ENCODE peak calls at places on chromosomes 6 and 20, in five cellular contexts. One of them, this sample, is unnamed.
A peak's percentile ranks its signal among the peaks of the same experiment; 100 is the strongest.

GRCh38 chr6:116665464-116665863 is 3.1 kb downstream of the ZUP1 start:
- DNase-seq in Panc1: no peak
- DNase-seq in GM12878: no peak
- DNase-seq in GM23338: no peak
- DNase-seq in A549: no peak
- DNase-seq in this sample: no peak

GRCh38 chr6:154370545-154370944 is 13.9 kb upstream of the IPCEF1 start:
- DNase-seq in GM23338: peak; percentile 45
- DNase-seq in GM12878: no peak
- DNase-seq in A549: no peak
- DNase-seq in Panc1: no peak
- DNase-seq in this sample: peak; percentile 49

GRCh38 chr20:44650777-44651493 is 564 bp downstream of the ADA start:
- DNase-seq in A549: no peak
- DNase-seq in GM12878: no peak
- DNase-seq in Panc1: no peak
- DNase-seq in GM23338: peak; percentile 21
- DNase-seq in this sample: no peak

GRCh38 chr20:6311841-6312655 is 189.2 kb upstream of the FERMT1 start:
- DNase-seq in GM23338: no peak
- DNase-seq in Panc1: no peak
- DNase-seq in GM12878: no peak
- DNase-seq in A549: no peak
- DNase-seq in this sample: no peak

GRCh38 chr20:21528870-21529269 is 15.0 kb upstream of the NKX2-2 start:
- DNase-seq in GM23338: peak; percentile 26
- DNase-seq in A549: no peak
- DNase-seq in GM12878: no peak
- DNase-seq in Panc1: no peak
- DNase-seq in this sample: no peak

GRCh38 chr6:71248306-71248705 is 40.3 kb upstream of the OGFRL1 start:
- DNase-seq in GM23338: peak; percentile 41
- DNase-seq in GM12878: peak; percentile 48
- DNase-seq in Panc1: peak; percentile 70
- DNase-seq in A549: peak; percentile 20
- DNase-seq in this sample: peak; percentile 83

GRCh38 chr20:62627901-62628612 is 14.2 kb upstream of the SLCO4A1 start:
- DNase-seq in GM12878: no peak
- DNase-seq in GM23338: no peak
- DNase-seq in Panc1: no peak
- DNase-seq in A549: no peak
- DNase-seq in this sample: no peak

GRCh38 chr6:115977220-115977619 is 83.5 kb downstream of the FRK start:
- DNase-seq in Panc1: no peak
- DNase-seq in GM12878: no peak
- DNase-seq in GM23338: no peak
- DNase-seq in A549: no peak
- DNase-seq in this sample: no peak

GRCh38 chr20:63284083-63284440 is 8.9 kb upstream of the COL20A1 start:
- DNase-seq in A549: no peak
- DNase-seq in GM12878: no peak
- DNase-seq in GM23338: no peak
- DNase-seq in Panc1: no peak
- DNase-seq in this sample: no peak

GRCh38 chr20:3904224-3904623 is 15.0 kb downstream of the PANK2 start:
- DNase-seq in Panc1: no peak
- DNase-seq in A549: no peak
- DNase-seq in GM23338: no peak
- DNase-seq in GM12878: no peak
- DNase-seq in this sample: no peak

GRCh38 chr20:44306927-44307326 is 4.1 kb downstream of the FITM2 start:
- DNase-seq in Panc1: no peak
- DNase-seq in A549: no peak
- DNase-seq in GM12878: no peak
- DNase-seq in GM23338: no peak
- DNase-seq in this sample: no peak

GRCh38 chr20:62887147-62887859 is 25.7 kb upstream of the TCFL5 start:
- DNase-seq in GM12878: no peak
- DNase-seq in GM23338: no peak
- DNase-seq in A549: no peak
- DNase-seq in Panc1: no peak
- DNase-seq in this sample: peak; percentile 94

GRCh38 chr6:100461920-100462295 is 2.8 kb downstream of the SIM1 start:
- DNase-seq in GM23338: no peak
- DNase-seq in GM12878: peak; percentile 4
- DNase-seq in A549: no peak
- DNase-seq in Panc1: no peak
- DNase-seq in this sample: no peak

GRCh38 chr6:98834060-98835031 is at the start of gene POU3F2:
- DNase-seq in GM12878: no peak
- DNase-seq in GM23338: peak; percentile 98
- DNase-seq in A549: peak; percentile 64
- DNase-seq in Panc1: no peak
- DNase-seq in this sample: peak; percentile 35

GRCh38 chr20:35901678-35902544 is 52.4 kb downstream of the SCAND1 start:
- DNase-seq in Panc1: peak; percentile 60
- DNase-seq in GM12878: no peak
- DNase-seq in GM23338: no peak
- DNase-seq in A549: peak; percentile 80
- DNase-seq in this sample: no peak

GRCh38 chr20:58652606-58653303 is 1.7 kb downstream of the STX16 start:
- DNase-seq in A549: no peak
- DNase-seq in GM12878: no peak
- DNase-seq in Panc1: no peak
- DNase-seq in GM23338: no peak
- DNase-seq in this sample: no peak

GRCh38 chr6:66662196-66662595 is 955.2 kb upstream of the EYS start:
- DNase-seq in GM12878: no peak
- DNase-seq in A549: no peak
- DNase-seq in GM23338: peak; percentile 45
- DNase-seq in Panc1: no peak
- DNase-seq in this sample: no peak

GRCh38 chr6:48048460-48049146 is 62.4 kb downstream of the PTCHD4 start:
- DNase-seq in A549: no peak
- DNase-seq in Panc1: no peak
- DNase-seq in GM23338: no peak
- DNase-seq in GM12878: no peak
- DNase-seq in this sample: no peak

GRCh38 chr6:134093007-134093573 is 40.7 kb upstream of the SLC2A12 start:
- DNase-seq in GM12878: peak; percentile 7
- DNase-seq in GM23338: peak; percentile 6
- DNase-seq in Panc1: no peak
- DNase-seq in A549: no peak
- DNase-seq in this sample: no peak

GRCh38 chr6:87817226-87817625 is 115.2 kb upstream of the AKIRIN2 start:
- DNase-seq in Panc1: no peak
- DNase-seq in GM12878: no peak
- DNase-seq in GM23338: no peak
- DNase-seq in A549: no peak
- DNase-seq in this sample: no peak

GRCh38 chr6:158784505-158784904 is 34.7 kb downstream of the EZR start:
- DNase-seq in A549: no peak
- DNase-seq in GM23338: no peak
- DNase-seq in GM12878: no peak
- DNase-seq in Panc1: no peak
- DNase-seq in this sample: no peak

GRCh38 chr6:63267046-63267445 is 52.7 kb downstream of the LGSN start:
- DNase-seq in A549: no peak
- DNase-seq in Panc1: no peak
- DNase-seq in GM23338: no peak
- DNase-seq in GM12878: no peak
- DNase-seq in this sample: no peak

GRCh38 chr20:26169506-26169905 is 472.9 kb upstream of the ZNF337 start:
- DNase-seq in GM12878: no peak
- DNase-seq in A549: no peak
- DNase-seq in GM23338: no peak
- DNase-seq in Panc1: no peak
- DNase-seq in this sample: no peak

GRCh38 chr6:151059612-151060095 is 180.1 kb upstream of the AKAP12 start:
- DNase-seq in GM23338: no peak
- DNase-seq in Panc1: no peak
- DNase-seq in GM12878: no peak
- DNase-seq in A549: no peak
- DNase-seq in this sample: peak; percentile 34

GRCh38 chr6:116568111-116568510 is 3.2 kb upstream of the RWDD1 start:
- DNase-seq in Panc1: no peak
- DNase-seq in A549: no peak
- DNase-seq in GM23338: no peak
- DNase-seq in GM12878: no peak
- DNase-seq in this sample: no peak

GRCh38 chr20:58630063-58630462 is 21.0 kb upstream of the STX16 start:
- DNase-seq in A549: peak; percentile 26
- DNase-seq in GM12878: no peak
- DNase-seq in Panc1: no peak
- DNase-seq in GM23338: no peak
- DNase-seq in this sample: no peak

GRCh38 chr6:170102038-170102437 is 188.8 kb downstream of the DLL1 start:
- DNase-seq in A549: no peak
- DNase-seq in Panc1: no peak
- DNase-seq in GM23338: no peak
- DNase-seq in GM12878: no peak
- DNase-seq in this sample: no peak
- TF ChIP-seq REST in A549: no peak
- TF ChIP-seq REST in Panc1: no peak
- TF ChIP-seq REST in GM23338: no peak
- TF ChIP-seq REST in GM12878: no peak
- TF ChIP-seq REST in this sample: no peak

GRCh38 chr20:32474967-32475819 is 109.9 kb downstream of the NOL4L start:
- DNase-seq in A549: peak; percentile 94
- DNase-seq in Panc1: no peak
- DNase-seq in GM12878: no peak
- DNase-seq in GM23338: peak; percentile 82
- DNase-seq in this sample: no peak
- TF ChIP-seq REST in A549: no peak
- TF ChIP-seq REST in Panc1: no peak
- TF ChIP-seq REST in GM12878: no peak
- TF ChIP-seq REST in GM23338: no peak
- TF ChIP-seq REST in this sample: no peak

GRCh38 chr6:43695078-43695966 is 7.7 kb upstream of the MRPS18A start:
- DNase-seq in GM12878: no peak
- DNase-seq in Panc1: no peak
- DNase-seq in GM23338: peak; percentile 77
- DNase-seq in A549: no peak
- DNase-seq in this sample: no peak
- TF ChIP-seq REST in GM12878: no peak
- TF ChIP-seq REST in Panc1: no peak
- TF ChIP-seq REST in GM23338: no peak
- TF ChIP-seq REST in A549: no peak
- TF ChIP-seq REST in this sample: no peak

GRCh38 chr6:152096863-152097496 is 289.5 kb downstream of the ESR1 start:
- DNase-seq in GM12878: no peak
- DNase-seq in Panc1: no peak
- DNase-seq in GM23338: no peak
- DNase-seq in A549: no peak
- DNase-seq in this sample: no peak
- TF ChIP-seq REST in GM12878: no peak
- TF ChIP-seq REST in Panc1: no peak
- TF ChIP-seq REST in GM23338: no peak
- TF ChIP-seq REST in A549: no peak
- TF ChIP-seq REST in this sample: no peak

DNA sequence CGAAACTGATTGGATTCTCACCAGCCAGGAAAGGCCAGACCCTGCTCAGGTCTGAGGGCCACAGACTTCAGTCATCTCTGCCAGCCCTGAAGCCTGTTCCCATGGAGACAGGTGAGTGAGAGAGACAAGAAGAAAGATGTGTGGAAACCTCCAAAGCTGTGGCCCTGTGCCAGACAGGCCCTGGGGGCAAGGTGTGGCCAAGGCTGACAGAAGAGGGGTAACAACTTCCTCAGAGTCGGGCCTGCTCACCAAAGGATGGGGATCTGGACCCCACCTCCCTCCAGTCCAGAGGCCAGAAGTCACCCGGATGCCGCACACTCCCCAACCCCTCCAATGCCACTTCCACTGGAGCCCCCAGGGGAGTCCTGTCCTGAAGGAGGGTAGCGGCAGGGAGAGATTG is 73.6 kb downstream of the MDGA1 start:
- DNase-seq in GM23338: no peak
- DNase-seq in GM12878: no peak
- DNase-seq in A549: peak; percentile 18
- DNase-seq in Panc1: no peak
- DNase-seq in this sample: no peak
- TF ChIP-seq REST in GM23338: no peak
- TF ChIP-seq REST in GM12878: no peak
- TF ChIP-seq REST in A549: no peak
- TF ChIP-seq REST in Panc1: no peak
- TF ChIP-seq REST in this sample: no peak

GRCh38 chr6:75409928-75410327 is 83.7 kb downstream of the FILIP1 start:
- DNase-seq in GM23338: no peak
- DNase-seq in A549: no peak
- DNase-seq in GM12878: no peak
- DNase-seq in Panc1: no peak
- DNase-seq in this sample: no peak
- TF ChIP-seq REST in GM23338: no peak
- TF ChIP-seq REST in A549: no peak
- TF ChIP-seq REST in GM12878: no peak
- TF ChIP-seq REST in Panc1: no peak
- TF ChIP-seq REST in this sample: no peak

GRCh38 chr6:40900791-40901190 is 138.2 kb downstream of the UNC5CL start:
- DNase-seq in GM12878: no peak
- DNase-seq in Panc1: no peak
- DNase-seq in A549: no peak
- DNase-seq in GM23338: no peak
- DNase-seq in this sample: no peak
- TF ChIP-seq REST in GM12878: no peak
- TF ChIP-seq REST in Panc1: no peak
- TF ChIP-seq REST in A549: no peak
- TF ChIP-seq REST in GM23338: no peak
- TF ChIP-seq REST in this sample: no peak

DNA sequence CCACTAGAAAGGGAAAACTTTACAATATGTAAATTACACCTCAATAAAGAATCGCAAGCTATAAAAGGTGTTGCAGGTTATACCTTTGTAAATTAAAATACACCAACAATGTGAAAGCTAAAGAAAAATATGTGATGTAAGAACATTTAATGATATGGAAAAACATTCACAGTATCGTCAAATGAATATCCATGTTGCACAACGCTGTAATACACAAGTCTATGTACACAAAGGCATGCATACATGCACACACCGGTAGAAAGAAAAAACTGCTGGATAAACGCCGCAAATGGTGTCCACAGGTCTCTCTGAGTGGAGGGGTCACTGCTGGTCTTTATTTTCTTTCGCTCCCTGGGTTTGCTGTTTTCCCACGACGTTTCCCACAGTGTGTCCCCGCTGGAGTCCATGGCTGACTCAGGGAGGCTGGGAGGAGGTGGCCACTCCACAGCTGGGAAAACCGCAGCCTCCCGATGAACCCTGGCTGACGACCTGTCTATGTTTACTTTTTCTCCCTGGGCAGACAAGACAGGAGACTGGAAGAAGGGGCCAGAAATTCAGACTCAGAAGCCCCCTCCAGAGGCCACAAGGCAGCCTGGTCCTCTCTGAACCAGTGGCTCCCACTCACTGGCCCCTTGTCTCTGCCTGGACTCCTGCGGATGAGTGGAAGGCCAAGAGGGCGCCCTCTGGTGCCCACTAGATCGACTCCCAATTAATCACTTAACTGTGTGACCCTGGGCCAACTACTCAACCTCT is 13.0 kb upstream of the BPI start:
- DNase-seq in A549: peak; percentile 82
- DNase-seq in GM12878: no peak
- DNase-seq in Panc1: no peak
- DNase-seq in GM23338: peak; percentile 92
- DNase-seq in this sample: no peak
- TF ChIP-seq REST in A549: no peak
- TF ChIP-seq REST in GM12878: no peak
- TF ChIP-seq REST in Panc1: no peak
- TF ChIP-seq REST in GM23338: no peak
- TF ChIP-seq REST in this sample: no peak

This sample was measured in HL-60.